ENCODE peak calls at places on chromosome 12, in eight cellular contexts. One of them, this sample, is unnamed.
A peak's percentile ranks its signal among the peaks of the same experiment; 100 is the strongest.

GRCh38 chr12:97778111-97778510 is 315.5 kb downstream of the RMST start:
- DNase-seq in A549: no peak
- DNase-seq in transverse colon: no peak
- DNase-seq in IMR-90: no peak
- DNase-seq in colonic mucosa: no peak
- DNase-seq in HCT116: no peak
- DNase-seq in testis: no peak
- DNase-seq in right atrium auricular region: no peak
- DNase-seq in this sample: no peak

GRCh38 chr12:111122458-111122878 is 202.1 kb upstream of the MYL2 start:
- DNase-seq in A549: no peak
- DNase-seq in transverse colon: no peak
- DNase-seq in IMR-90: no peak
- DNase-seq in colonic mucosa: no peak
- DNase-seq in HCT116: no peak
- DNase-seq in testis: no peak
- DNase-seq in right atrium auricular region: no peak
- DNase-seq in this sample: no peak

GRCh38 chr12:105805730-105806390 is 332.9 kb downstream of the NUAK1 start:
- DNase-seq in A549: peak; percentile 8
- DNase-seq in transverse colon: no peak
- DNase-seq in IMR-90: no peak
- DNase-seq in colonic mucosa: no peak
- DNase-seq in HCT116: no peak
- DNase-seq in testis: no peak
- DNase-seq in right atrium auricular region: no peak
- DNase-seq in this sample: no peak

GRCh38 chr12:124484526-124484953 is 82.9 kb downstream of the NCOR2 start:
- DNase-seq in A549: no peak
- DNase-seq in transverse colon: no peak
- DNase-seq in IMR-90: no peak
- DNase-seq in colonic mucosa: no peak
- DNase-seq in HCT116: no peak
- DNase-seq in testis: no peak
- DNase-seq in right atrium auricular region: no peak
- DNase-seq in this sample: no peak

GRCh38 chr12:48788852-48789775 is at the start of gene ADCY6:
- DNase-seq in A549: peak; percentile 72
- DNase-seq in transverse colon: peak; percentile 84
- DNase-seq in IMR-90: peak; percentile 70
- DNase-seq in colonic mucosa: peak; percentile 86
- DNase-seq in HCT116: peak; percentile 29
- DNase-seq in testis: peak; percentile 82
- DNase-seq in right atrium auricular region: peak; percentile 84
- DNase-seq in this sample: peak; percentile 94

GRCh38 chr12:69066420-69067373 is 133.7 kb upstream of the CPM start:
- DNase-seq in A549: no peak
- DNase-seq in transverse colon: no peak
- DNase-seq in IMR-90: no peak
- DNase-seq in colonic mucosa: no peak
- DNase-seq in HCT116: no peak
- DNase-seq in testis: no peak
- DNase-seq in right atrium auricular region: no peak
- DNase-seq in this sample: no peak

GRCh38 chr12:85659754-85660530 is 176.3 kb downstream of the RASSF9 start:
- DNase-seq in A549: no peak
- DNase-seq in transverse colon: no peak
- DNase-seq in IMR-90: no peak
- DNase-seq in colonic mucosa: no peak
- DNase-seq in HCT116: no peak
- DNase-seq in testis: no peak
- DNase-seq in right atrium auricular region: no peak
- DNase-seq in this sample: no peak

GRCh38 chr12:50257226-50258166 is 25.8 kb downstream of the LIMA1 start:
- DNase-seq in A549: peak; percentile 44
- DNase-seq in transverse colon: no peak
- DNase-seq in IMR-90: peak; percentile 64
- DNase-seq in colonic mucosa: peak; percentile 69
- DNase-seq in HCT116: no peak
- DNase-seq in testis: peak; percentile 54
- DNase-seq in right atrium auricular region: no peak
- DNase-seq in this sample: no peak

GRCh38 chr12:10170199-10170598 is 1.7 kb downstream of the OLR1 start:
- DNase-seq in A549: peak; percentile 41
- DNase-seq in transverse colon: no peak
- DNase-seq in IMR-90: no peak
- DNase-seq in colonic mucosa: no peak
- DNase-seq in HCT116: no peak
- DNase-seq in testis: no peak
- DNase-seq in right atrium auricular region: no peak
- DNase-seq in this sample: no peak

GRCh38 chr12:15932975-15933374 is 21.8 kb downstream of the DERA start:
- DNase-seq in A549: no peak
- DNase-seq in transverse colon: no peak
- DNase-seq in IMR-90: no peak
- DNase-seq in colonic mucosa: no peak
- DNase-seq in HCT116: no peak
- DNase-seq in testis: no peak
- DNase-seq in right atrium auricular region: no peak
- DNase-seq in this sample: no peak

GRCh38 chr12:95402096-95402495 is 71.9 kb upstream of the METAP2 start:
- DNase-seq in A549: no peak
- DNase-seq in transverse colon: no peak
- DNase-seq in IMR-90: no peak
- DNase-seq in colonic mucosa: no peak
- DNase-seq in HCT116: no peak
- DNase-seq in testis: no peak
- DNase-seq in right atrium auricular region: no peak
- DNase-seq in this sample: no peak

GRCh38 chr12:58502236-58502635 is 418.1 kb downstream of the LRIG3 start:
- DNase-seq in A549: no peak
- DNase-seq in transverse colon: no peak
- DNase-seq in IMR-90: peak; percentile 25
- DNase-seq in colonic mucosa: no peak
- DNase-seq in HCT116: no peak
- DNase-seq in testis: no peak
- DNase-seq in right atrium auricular region: no peak
- DNase-seq in this sample: no peak

GRCh38 chr12:10220398-10221077 is 7.9 kb downstream of the GABARAPL1 start:
- DNase-seq in A549: no peak
- DNase-seq in transverse colon: peak; percentile 41
- DNase-seq in IMR-90: peak; percentile 64
- DNase-seq in colonic mucosa: peak; percentile 26
- DNase-seq in HCT116: no peak
- DNase-seq in testis: peak; percentile 64
- DNase-seq in right atrium auricular region: peak; percentile 93
- DNase-seq in this sample: peak; percentile 26

GRCh38 chr12:51393676-51394545 is 2.7 kb upstream of the GALNT6 start:
- DNase-seq in A549: no peak
- DNase-seq in transverse colon: peak; percentile 28
- DNase-seq in IMR-90: peak; percentile 96
- DNase-seq in colonic mucosa: no peak
- DNase-seq in HCT116: no peak
- DNase-seq in testis: peak; percentile 22
- DNase-seq in right atrium auricular region: no peak
- DNase-seq in this sample: no peak

GRCh38 chr12:31578632-31579031 is 12.3 kb downstream of the DENND5B start:
- DNase-seq in A549: no peak
- DNase-seq in transverse colon: no peak
- DNase-seq in IMR-90: peak; percentile 49
- DNase-seq in colonic mucosa: no peak
- DNase-seq in HCT116: no peak
- DNase-seq in testis: no peak
- DNase-seq in right atrium auricular region: no peak
- DNase-seq in this sample: no peak

GRCh38 chr12:46223047-46223446 is 45.8 kb downstream of the SLC38A1 start:
- DNase-seq in A549: no peak
- DNase-seq in transverse colon: no peak
- DNase-seq in IMR-90: no peak
- DNase-seq in colonic mucosa: no peak
- DNase-seq in HCT116: no peak
- DNase-seq in testis: no peak
- DNase-seq in right atrium auricular region: no peak
- DNase-seq in this sample: no peak
- H3K4me1 ChIP-seq in A549: peaks cover 27% of the 10 kb centered on the region
- H3K4me1 ChIP-seq in transverse colon: peaks cover 40% of the 10 kb centered on the region
- H3K4me1 ChIP-seq in IMR-90: peaks cover 8% of the 10 kb centered on the region
- H3K4me1 ChIP-seq in colonic mucosa: peaks cover 9% of the 10 kb centered on the region
- H3K4me1 ChIP-seq in HCT116: peaks cover 29% of the 10 kb centered on the region
- H3K4me1 ChIP-seq in testis: no peaks in the 10 kb centered on the region
- H3K4me1 ChIP-seq in right atrium auricular region: peaks cover 23% of the 10 kb centered on the region
- H3K4me1 ChIP-seq in this sample: peaks cover 20% of the 10 kb centered on the region

DNA sequence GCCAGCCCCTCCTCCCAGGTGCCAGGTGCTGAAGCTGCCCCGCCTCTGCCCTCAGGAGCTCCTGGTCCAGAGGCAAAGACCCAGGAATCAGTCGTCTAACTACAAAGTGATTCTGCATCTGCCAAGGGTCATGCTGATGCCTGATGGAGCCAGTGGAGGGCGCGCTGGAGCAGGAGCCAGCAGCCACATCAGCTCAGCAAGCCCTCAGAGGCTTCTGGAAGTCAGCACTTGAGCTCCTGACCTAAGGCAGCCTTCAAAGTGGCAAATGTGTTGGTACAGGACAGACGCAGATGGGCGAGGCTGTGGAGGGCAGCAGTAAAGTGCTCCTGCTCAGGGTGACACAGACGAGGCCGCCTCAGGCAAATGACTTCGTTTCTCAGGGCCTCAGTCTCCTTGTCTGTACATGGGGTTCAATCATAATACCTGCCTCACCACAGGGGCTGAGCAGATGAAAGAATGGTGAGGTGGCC is 10.9 kb downstream of the C12orf43 start:
- DNase-seq in A549: peak; percentile 79
- DNase-seq in transverse colon: peak; percentile 72
- DNase-seq in IMR-90: peak; percentile 23
- DNase-seq in colonic mucosa: peak; percentile 67
- DNase-seq in HCT116: peak; percentile 46
- DNase-seq in testis: peak; percentile 62
- DNase-seq in right atrium auricular region: no peak
- DNase-seq in this sample: peak; percentile 69
- TF ChIP-seq CTCF in A549: peak; percentile 68
- TF ChIP-seq CTCF in transverse colon: peak; percentile 65
- TF ChIP-seq CTCF in IMR-90: peak; percentile 61
- TF ChIP-seq CTCF in colonic mucosa: peak; percentile 76
- TF ChIP-seq CTCF in HCT116: peak; percentile 76
- TF ChIP-seq CTCF in testis: peak; percentile 43
- TF ChIP-seq CTCF in right atrium auricular region: no peak
- TF ChIP-seq CTCF in this sample: peak; percentile 61

GRCh38 chr12:123091756-123092155 is 59.1 kb downstream of the PITPNM2 start:
- DNase-seq in A549: no peak
- DNase-seq in transverse colon: no peak
- DNase-seq in IMR-90: no peak
- DNase-seq in colonic mucosa: no peak
- DNase-seq in HCT116: no peak
- DNase-seq in testis: no peak
- DNase-seq in right atrium auricular region: no peak
- DNase-seq in this sample: no peak
- H3K4me1 ChIP-seq in A549: peaks cover 89% of the 10 kb centered on the region
- H3K4me1 ChIP-seq in transverse colon: peaks cover 22% of the 10 kb centered on the region
- H3K4me1 ChIP-seq in IMR-90: peaks cover 40% of the 10 kb centered on the region
- H3K4me1 ChIP-seq in colonic mucosa: no peaks in the 10 kb centered on the region
- H3K4me1 ChIP-seq in HCT116: peaks cover 43% of the 10 kb centered on the region
- H3K4me1 ChIP-seq in testis: peaks cover 18% of the 10 kb centered on the region
- H3K4me1 ChIP-seq in right atrium auricular region: peaks cover 67% of the 10 kb centered on the region
- H3K4me1 ChIP-seq in this sample: peaks cover 29% of the 10 kb centered on the region

GRCh38 chr12:127582074-127582473 is 684.9 kb upstream of the TMEM132C start:
- DNase-seq in A549: no peak
- DNase-seq in transverse colon: no peak
- DNase-seq in IMR-90: no peak
- DNase-seq in colonic mucosa: no peak
- DNase-seq in HCT116: no peak
- DNase-seq in testis: no peak
- DNase-seq in right atrium auricular region: no peak
- DNase-seq in this sample: no peak
- TF ChIP-seq CTCF in A549: no peak
- TF ChIP-seq CTCF in transverse colon: no peak
- TF ChIP-seq CTCF in IMR-90: no peak
- TF ChIP-seq CTCF in colonic mucosa: no peak
- TF ChIP-seq CTCF in HCT116: no peak
- TF ChIP-seq CTCF in testis: no peak
- TF ChIP-seq CTCF in right atrium auricular region: no peak
- TF ChIP-seq CTCF in this sample: no peak

GRCh38 chr12:109430244-109430643 is 46.9 kb downstream of the KCTD10 start:
- DNase-seq in A549: no peak
- DNase-seq in transverse colon: no peak
- DNase-seq in IMR-90: no peak
- DNase-seq in colonic mucosa: no peak
- DNase-seq in HCT116: no peak
- DNase-seq in testis: no peak
- DNase-seq in right atrium auricular region: no peak
- DNase-seq in this sample: no peak

GRCh38 chr12:109432842-109433304 is 44.2 kb downstream of the KCTD10 start:
- DNase-seq in A549: peak; percentile 89
- DNase-seq in transverse colon: peak; percentile 94
- DNase-seq in IMR-90: peak; percentile 78
- DNase-seq in colonic mucosa: peak; percentile 96
- DNase-seq in HCT116: peak; percentile 84
- DNase-seq in testis: peak; percentile 91
- DNase-seq in right atrium auricular region: peak; percentile 91
- DNase-seq in this sample: peak; percentile 90

GRCh38 chr12:109434556-109434955 is 42.5 kb downstream of the KCTD10 start:
- DNase-seq in A549: no peak
- DNase-seq in transverse colon: no peak
- DNase-seq in IMR-90: no peak
- DNase-seq in colonic mucosa: no peak
- DNase-seq in HCT116: no peak
- DNase-seq in testis: no peak
- DNase-seq in right atrium auricular region: no peak
- DNase-seq in this sample: no peak

GRCh38 chr12:109433618-109434017 is 43.5 kb downstream of the KCTD10 start:
- DNase-seq in A549: no peak
- DNase-seq in transverse colon: no peak
- DNase-seq in IMR-90: no peak
- DNase-seq in colonic mucosa: no peak
- DNase-seq in HCT116: no peak
- DNase-seq in testis: no peak
- DNase-seq in right atrium auricular region: no peak
- DNase-seq in this sample: peak; percentile 44

DNA sequence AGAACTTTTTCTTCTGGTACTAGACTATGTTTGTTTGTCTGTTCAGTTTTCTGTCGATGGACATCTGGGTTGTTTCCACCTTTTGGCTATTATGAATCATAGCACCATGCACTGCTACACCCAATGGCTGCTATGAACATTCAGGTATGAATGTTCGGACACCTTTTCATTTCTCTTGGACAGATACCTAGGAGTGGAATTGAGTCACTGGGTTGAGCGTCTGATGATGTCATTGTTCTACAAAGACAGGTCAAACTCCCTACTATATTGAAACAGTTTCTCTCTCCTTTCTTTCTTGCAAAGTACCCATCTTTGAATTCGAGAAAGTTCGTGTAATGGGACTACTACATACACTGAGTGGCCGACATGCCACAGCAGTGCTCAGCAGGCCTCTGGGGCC is 44.7 kb downstream of the KCTD10 start:
- DNase-seq in A549: no peak
- DNase-seq in transverse colon: no peak
- DNase-seq in IMR-90: no peak
- DNase-seq in colonic mucosa: no peak
- DNase-seq in HCT116: no peak
- DNase-seq in testis: no peak
- DNase-seq in right atrium auricular region: no peak
- DNase-seq in this sample: no peak
- H3K4me1 ChIP-seq in A549: peaks cover 3% of the 10 kb centered on the region
- H3K4me1 ChIP-seq in transverse colon: peaks cover 5% of the 10 kb centered on the region
- H3K4me1 ChIP-seq in IMR-90: no peaks in the 10 kb centered on the region
- H3K4me1 ChIP-seq in colonic mucosa: peaks cover 3% of the 10 kb centered on the region
- H3K4me1 ChIP-seq in HCT116: no peaks in the 10 kb centered on the region
- H3K4me1 ChIP-seq in testis: no peaks in the 10 kb centered on the region
- H3K4me1 ChIP-seq in right atrium auricular region: peaks cover 12% of the 10 kb centered on the region
- H3K4me1 ChIP-seq in this sample: no peaks in the 10 kb centered on the region